ENCODE peak calls at places on chromosome 3, in nine cellular contexts. One of them, this sample, is unnamed.

GRCh38 chr3:62193586-62194345 is 179.6 kb downstream of the FEZF2 start:
- DNase-seq in upper lobe of right lung: no peak
- DNase-seq in esophagus muscularis mucosa: no peak
- DNase-seq in NCI-H146: peak
- DNase-seq in CD4-positive, alpha-beta T cell: no peak
- DNase-seq in pulmonary artery endothelial cell: no peak
- DNase-seq in psoas muscle: no peak
- DNase-seq in NCI-H1092: no peak
- DNase-seq in activated CD4-positive, alpha-beta T cell treated with anti-CD3 and anti-CD28 coated beads for 24 hours: no peak
- DNase-seq in this sample: no peak

GRCh38 chr3:50317303-50317702 is 5.2 kb downstream of the HYAL2 start:
- DNase-seq in psoas muscle: no peak
- DNase-seq in esophagus muscularis mucosa: no peak
- DNase-seq in NCI-H1092: no peak
- DNase-seq in upper lobe of right lung: peak
- DNase-seq in pulmonary artery endothelial cell: no peak
- DNase-seq in NCI-H146: no peak
- DNase-seq in activated CD4-positive, alpha-beta T cell treated with anti-CD3 and anti-CD28 coated beads for 24 hours: no peak
- DNase-seq in CD4-positive, alpha-beta T cell: no peak
- DNase-seq in this sample: no peak

GRCh38 chr3:47578119-47578630 is 490 bp downstream of the CSPG5 start:
- DNase-seq in upper lobe of right lung: peak
- DNase-seq in psoas muscle: peak
- DNase-seq in NCI-H1092: no peak
- DNase-seq in NCI-H146: peak
- DNase-seq in CD4-positive, alpha-beta T cell: peak
- DNase-seq in pulmonary artery endothelial cell: no peak
- DNase-seq in activated CD4-positive, alpha-beta T cell treated with anti-CD3 and anti-CD28 coated beads for 24 hours: peak
- DNase-seq in esophagus muscularis mucosa: no peak
- DNase-seq in this sample: no peak

GRCh38 chr3:127418560-127419099 is 130.8 kb upstream of the PRR20G start:
- DNase-seq in esophagus muscularis mucosa: no peak
- DNase-seq in CD4-positive, alpha-beta T cell: no peak
- DNase-seq in upper lobe of right lung: no peak
- DNase-seq in activated CD4-positive, alpha-beta T cell treated with anti-CD3 and anti-CD28 coated beads for 24 hours: no peak
- DNase-seq in NCI-H146: no peak
- DNase-seq in psoas muscle: no peak
- DNase-seq in NCI-H1092: no peak
- DNase-seq in pulmonary artery endothelial cell: no peak
- DNase-seq in this sample: no peak

GRCh38 chr3:12139111-12139511 is 19.6 kb downstream of the TIMP4 start:
- DNase-seq in esophagus muscularis mucosa: no peak
- DNase-seq in CD4-positive, alpha-beta T cell: no peak
- DNase-seq in upper lobe of right lung: no peak
- DNase-seq in pulmonary artery endothelial cell: no peak
- DNase-seq in NCI-H1092: no peak
- DNase-seq in NCI-H146: no peak
- DNase-seq in psoas muscle: no peak
- DNase-seq in activated CD4-positive, alpha-beta T cell treated with anti-CD3 and anti-CD28 coated beads for 24 hours: no peak
- DNase-seq in this sample: no peak

GRCh38 chr3:120652281-120652680 is 29.8 kb downstream of the HGD start:
- DNase-seq in upper lobe of right lung: no peak
- DNase-seq in NCI-H146: no peak
- DNase-seq in psoas muscle: no peak
- DNase-seq in esophagus muscularis mucosa: no peak
- DNase-seq in pulmonary artery endothelial cell: no peak
- DNase-seq in CD4-positive, alpha-beta T cell: no peak
- DNase-seq in activated CD4-positive, alpha-beta T cell treated with anti-CD3 and anti-CD28 coated beads for 24 hours: no peak
- DNase-seq in NCI-H1092: no peak
- DNase-seq in this sample: no peak

GRCh38 chr3:34260266-34260990 is 462.0 kb downstream of the PDCD6IP start:
- DNase-seq in esophagus muscularis mucosa: no peak
- DNase-seq in upper lobe of right lung: no peak
- DNase-seq in activated CD4-positive, alpha-beta T cell treated with anti-CD3 and anti-CD28 coated beads for 24 hours: no peak
- DNase-seq in pulmonary artery endothelial cell: no peak
- DNase-seq in psoas muscle: no peak
- DNase-seq in CD4-positive, alpha-beta T cell: no peak
- DNase-seq in NCI-H1092: no peak
- DNase-seq in NCI-H146: no peak
- DNase-seq in this sample: peak

GRCh38 chr3:12155833-12156232 is 2.9 kb downstream of the TIMP4 start:
- DNase-seq in NCI-H1092: no peak
- DNase-seq in activated CD4-positive, alpha-beta T cell treated with anti-CD3 and anti-CD28 coated beads for 24 hours: no peak
- DNase-seq in pulmonary artery endothelial cell: peak
- DNase-seq in NCI-H146: no peak
- DNase-seq in CD4-positive, alpha-beta T cell: no peak
- DNase-seq in upper lobe of right lung: no peak
- DNase-seq in psoas muscle: no peak
- DNase-seq in esophagus muscularis mucosa: no peak
- DNase-seq in this sample: no peak

GRCh38 chr3:138638641-138639040 is 30.1 kb downstream of the FAIM start:
- DNase-seq in NCI-H146: no peak
- DNase-seq in activated CD4-positive, alpha-beta T cell treated with anti-CD3 and anti-CD28 coated beads for 24 hours: no peak
- DNase-seq in esophagus muscularis mucosa: no peak
- DNase-seq in pulmonary artery endothelial cell: no peak
- DNase-seq in CD4-positive, alpha-beta T cell: no peak
- DNase-seq in upper lobe of right lung: no peak
- DNase-seq in psoas muscle: no peak
- DNase-seq in NCI-H1092: no peak
- DNase-seq in this sample: no peak

GRCh38 chr3:169604118-169604517 is 59.4 kb downstream of the MECOM start:
- DNase-seq in esophagus muscularis mucosa: peak
- DNase-seq in CD4-positive, alpha-beta T cell: no peak
- DNase-seq in NCI-H146: no peak
- DNase-seq in activated CD4-positive, alpha-beta T cell treated with anti-CD3 and anti-CD28 coated beads for 24 hours: no peak
- DNase-seq in psoas muscle: no peak
- DNase-seq in NCI-H1092: no peak
- DNase-seq in pulmonary artery endothelial cell: no peak
- DNase-seq in upper lobe of right lung: no peak
- DNase-seq in this sample: no peak